ENCODE peak calls at places on chromosomes 6 and 20, in nine cellular contexts. One of them, this sample, is unnamed.

GRCh38 chr6:7991992-7992815 is 72.0 kb downstream of the BLOC1S5 start:
- DNase-seq in fibroblast of pulmonary artery: peak
- DNase-seq in HAP-1: no peak
- DNase-seq in testis: no peak
- DNase-seq in CD8-positive, alpha-beta memory T cell: no peak
- DNase-seq in psoas muscle: no peak
- DNase-seq in astrocyte of the spinal cord: peak
- DNase-seq in BJ: no peak
- DNase-seq in epithelial cell of esophagus: peak
- DNase-seq in this sample: peak

GRCh38 chr20:62740286-62741141 is 31.9 kb downstream of the NTSR1 start:
- DNase-seq in fibroblast of pulmonary artery: peak
- DNase-seq in HAP-1: no peak
- DNase-seq in testis: no peak
- DNase-seq in CD8-positive, alpha-beta memory T cell: peak
- DNase-seq in psoas muscle: peak
- DNase-seq in astrocyte of the spinal cord: peak
- DNase-seq in BJ: peak
- DNase-seq in epithelial cell of esophagus: peak
- DNase-seq in this sample: peak

GRCh38 chr6:34990971-34991560 is 102.0 kb downstream of the ANKS1A start:
- DNase-seq in fibroblast of pulmonary artery: peak
- DNase-seq in HAP-1: no peak
- DNase-seq in testis: no peak
- DNase-seq in CD8-positive, alpha-beta memory T cell: no peak
- DNase-seq in psoas muscle: no peak
- DNase-seq in astrocyte of the spinal cord: peak
- DNase-seq in BJ: no peak
- DNase-seq in epithelial cell of esophagus: peak
- DNase-seq in this sample: peak

GRCh38 chr6:22838346-22838745 is 269.0 kb downstream of the HDGFL1 start:
- DNase-seq in fibroblast of pulmonary artery: no peak
- DNase-seq in HAP-1: no peak
- DNase-seq in testis: no peak
- DNase-seq in CD8-positive, alpha-beta memory T cell: no peak
- DNase-seq in psoas muscle: no peak
- DNase-seq in astrocyte of the spinal cord: peak
- DNase-seq in BJ: no peak
- DNase-seq in epithelial cell of esophagus: no peak
- DNase-seq in this sample: no peak

GRCh38 chr20:54176610-54177009 is 2.8 kb upstream of the CYP24A1 start:
- DNase-seq in fibroblast of pulmonary artery: no peak
- DNase-seq in HAP-1: no peak
- DNase-seq in testis: no peak
- DNase-seq in CD8-positive, alpha-beta memory T cell: no peak
- DNase-seq in psoas muscle: no peak
- DNase-seq in astrocyte of the spinal cord: no peak
- DNase-seq in BJ: no peak
- DNase-seq in epithelial cell of esophagus: peak
- DNase-seq in this sample: no peak

GRCh38 chr20:17835240-17835940 is 133.2 kb downstream of the SNX5 start:
- DNase-seq in fibroblast of pulmonary artery: peak
- DNase-seq in HAP-1: no peak
- DNase-seq in testis: no peak
- DNase-seq in CD8-positive, alpha-beta memory T cell: no peak
- DNase-seq in psoas muscle: peak
- DNase-seq in astrocyte of the spinal cord: peak
- DNase-seq in BJ: no peak
- DNase-seq in epithelial cell of esophagus: peak
- DNase-seq in this sample: peak

GRCh38 chr20:4295226-4295625 is 279.9 kb upstream of the RNF24 start:
- DNase-seq in fibroblast of pulmonary artery: no peak
- DNase-seq in HAP-1: no peak
- DNase-seq in testis: no peak
- DNase-seq in CD8-positive, alpha-beta memory T cell: no peak
- DNase-seq in psoas muscle: no peak
- DNase-seq in astrocyte of the spinal cord: no peak
- DNase-seq in BJ: no peak
- DNase-seq in epithelial cell of esophagus: no peak
- DNase-seq in this sample: no peak

GRCh38 chr6:31350973-31351733 is 5.8 kb downstream of the HLA-B start:
- DNase-seq in fibroblast of pulmonary artery: no peak
- DNase-seq in HAP-1: no peak
- DNase-seq in testis: no peak
- DNase-seq in CD8-positive, alpha-beta memory T cell: no peak
- DNase-seq in psoas muscle: no peak
- DNase-seq in astrocyte of the spinal cord: no peak
- DNase-seq in BJ: no peak
- DNase-seq in epithelial cell of esophagus: no peak
- DNase-seq in this sample: no peak

GRCh38 chr6:16179970-16180431 is 51.1 kb downstream of the MYLIP start:
- DNase-seq in fibroblast of pulmonary artery: no peak
- DNase-seq in HAP-1: no peak
- DNase-seq in testis: peak
- DNase-seq in CD8-positive, alpha-beta memory T cell: peak
- DNase-seq in psoas muscle: no peak
- DNase-seq in astrocyte of the spinal cord: no peak
- DNase-seq in BJ: no peak
- DNase-seq in epithelial cell of esophagus: no peak
- DNase-seq in this sample: no peak

GRCh38 chr6:137043710-137044365 is 927 bp downstream of the IL20RA start:
- DNase-seq in fibroblast of pulmonary artery: peak
- DNase-seq in HAP-1: peak
- DNase-seq in testis: peak
- DNase-seq in CD8-positive, alpha-beta memory T cell: no peak
- DNase-seq in psoas muscle: peak
- DNase-seq in astrocyte of the spinal cord: peak
- DNase-seq in BJ: no peak
- DNase-seq in epithelial cell of esophagus: peak
- DNase-seq in this sample: no peak

GRCh38 chr6:43579171-43579570 is 3.2 kb downstream of the POLH start:
- DNase-seq in fibroblast of pulmonary artery: no peak
- DNase-seq in HAP-1: no peak
- DNase-seq in testis: no peak
- DNase-seq in CD8-positive, alpha-beta memory T cell: no peak
- DNase-seq in psoas muscle: no peak
- DNase-seq in astrocyte of the spinal cord: no peak
- DNase-seq in BJ: no peak
- DNase-seq in epithelial cell of esophagus: peak
- DNase-seq in this sample: no peak

GRCh38 chr6:31352497-31353368 is 4.2 kb downstream of the HLA-B start:
- DNase-seq in fibroblast of pulmonary artery: no peak
- DNase-seq in HAP-1: no peak
- DNase-seq in testis: no peak
- DNase-seq in CD8-positive, alpha-beta memory T cell: no peak
- DNase-seq in psoas muscle: no peak
- DNase-seq in astrocyte of the spinal cord: no peak
- DNase-seq in BJ: no peak
- DNase-seq in epithelial cell of esophagus: no peak
- DNase-seq in this sample: no peak

GRCh38 chr6:151389640-151390275 is 1.6 kb downstream of the ZBTB2 start:
- DNase-seq in fibroblast of pulmonary artery: peak
- DNase-seq in HAP-1: peak
- DNase-seq in testis: peak
- DNase-seq in CD8-positive, alpha-beta memory T cell: peak
- DNase-seq in psoas muscle: peak
- DNase-seq in astrocyte of the spinal cord: peak
- DNase-seq in BJ: peak
- DNase-seq in epithelial cell of esophagus: peak
- DNase-seq in this sample: peak

GRCh38 chr6:165804331-165805066 is 141.5 kb upstream of the PDE10A start:
- DNase-seq in fibroblast of pulmonary artery: peak
- DNase-seq in HAP-1: no peak
- DNase-seq in testis: peak
- DNase-seq in CD8-positive, alpha-beta memory T cell: no peak
- DNase-seq in psoas muscle: no peak
- DNase-seq in astrocyte of the spinal cord: no peak
- DNase-seq in BJ: no peak
- DNase-seq in epithelial cell of esophagus: no peak
- DNase-seq in this sample: no peak

GRCh38 chr6:165805604-165806003 is 142.6 kb upstream of the PDE10A start:
- DNase-seq in fibroblast of pulmonary artery: no peak
- DNase-seq in HAP-1: no peak
- DNase-seq in testis: no peak
- DNase-seq in CD8-positive, alpha-beta memory T cell: no peak
- DNase-seq in psoas muscle: no peak
- DNase-seq in astrocyte of the spinal cord: no peak
- DNase-seq in BJ: no peak
- DNase-seq in epithelial cell of esophagus: no peak
- DNase-seq in this sample: no peak

GRCh38 chr6:165806126-165806810 is 143.2 kb upstream of the PDE10A start:
- DNase-seq in fibroblast of pulmonary artery: no peak
- DNase-seq in HAP-1: no peak
- DNase-seq in testis: no peak
- DNase-seq in CD8-positive, alpha-beta memory T cell: no peak
- DNase-seq in psoas muscle: no peak
- DNase-seq in astrocyte of the spinal cord: no peak
- DNase-seq in BJ: no peak
- DNase-seq in epithelial cell of esophagus: no peak
- DNase-seq in this sample: no peak

GRCh38 chr6:165807249-165807951 is 144.4 kb upstream of the PDE10A start:
- DNase-seq in fibroblast of pulmonary artery: no peak
- DNase-seq in HAP-1: peak
- DNase-seq in testis: no peak
- DNase-seq in CD8-positive, alpha-beta memory T cell: no peak
- DNase-seq in psoas muscle: no peak
- DNase-seq in astrocyte of the spinal cord: no peak
- DNase-seq in BJ: no peak
- DNase-seq in epithelial cell of esophagus: no peak
- DNase-seq in this sample: no peak

DNA sequence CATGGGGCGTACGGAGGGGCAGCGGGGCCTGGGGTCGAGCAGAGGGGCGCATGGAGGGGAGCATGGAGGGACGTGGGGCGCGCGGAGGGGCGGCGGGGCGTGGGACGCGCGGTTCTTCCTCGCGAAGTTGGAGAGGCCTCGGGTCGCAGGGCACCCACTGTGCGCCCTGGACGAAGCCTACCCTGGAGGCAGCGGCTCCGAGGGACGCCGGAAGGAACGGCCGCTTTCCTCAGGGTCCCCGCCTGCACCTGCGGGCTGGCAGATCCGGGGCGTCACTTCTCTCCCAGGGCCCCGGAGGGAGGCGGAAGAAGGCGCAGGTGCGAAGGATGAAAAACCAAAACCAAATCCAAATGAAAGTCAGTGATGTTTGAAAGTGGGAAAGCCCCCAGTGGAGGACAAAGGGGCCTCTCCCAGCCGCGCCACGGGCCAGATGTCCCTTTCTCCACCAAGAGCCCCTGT is 142.1 kb upstream of the PDE10A start:
- DNase-seq in fibroblast of pulmonary artery: no peak
- DNase-seq in HAP-1: no peak
- DNase-seq in testis: no peak
- DNase-seq in CD8-positive, alpha-beta memory T cell: no peak
- DNase-seq in psoas muscle: no peak
- DNase-seq in astrocyte of the spinal cord: no peak
- DNase-seq in BJ: no peak
- DNase-seq in epithelial cell of esophagus: no peak
- DNase-seq in this sample: no peak
- H3K4me3 ChIP-seq in fibroblast of pulmonary artery: peak
- H3K4me3 ChIP-seq in HAP-1: no peak
- H3K4me3 ChIP-seq in testis: peak
- H3K4me3 ChIP-seq in CD8-positive, alpha-beta memory T cell: no peak
- H3K4me3 ChIP-seq in psoas muscle: peak
- H3K4me3 ChIP-seq in astrocyte of the spinal cord: no peak
- H3K4me3 ChIP-seq in BJ: no peak
- H3K4me3 ChIP-seq in epithelial cell of esophagus: no peak
- H3K4me3 ChIP-seq in this sample: peak

DNA sequence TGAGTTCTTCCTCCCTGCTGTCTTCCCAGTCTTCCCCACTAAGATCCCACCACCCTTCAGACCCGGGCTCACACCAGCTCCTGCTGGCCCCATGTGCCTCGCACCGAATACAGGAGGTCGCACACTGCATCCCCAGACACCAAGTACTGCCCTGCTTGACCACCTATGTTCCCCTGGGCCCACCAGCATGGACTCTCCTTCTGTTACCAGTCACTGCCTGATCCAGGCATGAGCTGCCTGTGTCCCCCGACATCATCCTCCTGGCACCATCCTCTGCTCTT is 285.3 kb upstream of the TAB2 start:
- DNase-seq in fibroblast of pulmonary artery: no peak
- DNase-seq in HAP-1: no peak
- DNase-seq in testis: no peak
- DNase-seq in CD8-positive, alpha-beta memory T cell: no peak
- DNase-seq in psoas muscle: no peak
- DNase-seq in astrocyte of the spinal cord: no peak
- DNase-seq in BJ: no peak
- DNase-seq in epithelial cell of esophagus: no peak
- DNase-seq in this sample: no peak
- H3K4me3 ChIP-seq in fibroblast of pulmonary artery: peak
- H3K4me3 ChIP-seq in HAP-1: no peak
- H3K4me3 ChIP-seq in testis: no peak
- H3K4me3 ChIP-seq in CD8-positive, alpha-beta memory T cell: no peak
- H3K4me3 ChIP-seq in psoas muscle: no peak
- H3K4me3 ChIP-seq in astrocyte of the spinal cord: peak
- H3K4me3 ChIP-seq in BJ: no peak
- H3K4me3 ChIP-seq in epithelial cell of esophagus: no peak
- H3K4me3 ChIP-seq in this sample: no peak

DNA sequence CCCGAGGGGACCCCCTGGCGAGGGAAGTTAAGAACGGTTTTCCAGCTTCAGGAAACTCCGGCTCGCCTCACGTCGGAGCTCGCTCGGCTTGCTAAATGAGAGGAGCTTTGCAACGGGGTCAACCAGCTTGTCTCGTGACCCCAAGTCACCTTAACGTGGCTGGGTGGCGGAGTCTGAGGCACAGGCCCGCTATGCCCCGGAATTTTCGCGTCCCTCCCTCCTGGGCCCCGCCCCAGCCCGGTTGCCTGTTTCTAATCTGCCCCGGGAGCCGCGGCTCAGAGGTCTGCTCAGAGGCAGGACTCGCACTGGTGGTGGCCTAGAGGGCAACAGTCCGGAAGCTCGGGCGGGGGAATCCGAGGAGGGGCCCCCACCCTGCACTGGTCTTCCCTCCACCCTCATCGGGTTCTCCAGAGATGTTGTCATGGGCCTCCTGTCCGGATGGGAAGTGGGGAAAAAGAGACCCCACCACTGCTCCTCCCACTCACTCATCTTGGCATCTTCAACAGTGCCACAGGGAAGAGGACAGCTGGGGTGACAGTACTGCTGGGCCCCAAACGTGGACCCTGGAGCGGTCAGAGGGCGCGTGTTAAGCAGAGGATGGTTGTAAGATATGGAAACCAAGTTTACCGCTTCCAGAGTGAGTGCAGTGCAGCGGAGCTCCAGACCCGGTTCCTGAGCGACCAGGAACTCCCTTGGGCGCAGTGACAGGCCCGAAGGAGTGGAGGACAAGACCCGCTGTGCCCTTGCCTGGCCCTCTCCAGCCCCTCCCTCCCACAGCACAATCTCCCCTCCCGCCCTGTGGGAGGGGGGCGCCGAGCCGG is 3.4 kb downstream of the NR2E1 start:
- DNase-seq in fibroblast of pulmonary artery: no peak
- DNase-seq in HAP-1: no peak
- DNase-seq in testis: no peak
- DNase-seq in CD8-positive, alpha-beta memory T cell: no peak
- DNase-seq in psoas muscle: no peak
- DNase-seq in astrocyte of the spinal cord: no peak
- DNase-seq in BJ: no peak
- DNase-seq in epithelial cell of esophagus: no peak
- DNase-seq in this sample: no peak
- H3K4me3 ChIP-seq in fibroblast of pulmonary artery: no peak
- H3K4me3 ChIP-seq in HAP-1: no peak
- H3K4me3 ChIP-seq in testis: no peak
- H3K4me3 ChIP-seq in CD8-positive, alpha-beta memory T cell: peak
- H3K4me3 ChIP-seq in psoas muscle: peak
- H3K4me3 ChIP-seq in astrocyte of the spinal cord: no peak
- H3K4me3 ChIP-seq in BJ: no peak
- H3K4me3 ChIP-seq in epithelial cell of esophagus: no peak
- H3K4me3 ChIP-seq in this sample: no peak

GRCh38 chr20:37519508-37520416 is 1.3 kb upstream of the NNAT start:
- DNase-seq in fibroblast of pulmonary artery: no peak
- DNase-seq in HAP-1: peak
- DNase-seq in testis: no peak
- DNase-seq in CD8-positive, alpha-beta memory T cell: no peak
- DNase-seq in psoas muscle: peak
- DNase-seq in astrocyte of the spinal cord: peak
- DNase-seq in BJ: no peak
- DNase-seq in epithelial cell of esophagus: no peak
- DNase-seq in this sample: no peak
- H3K4me3 ChIP-seq in fibroblast of pulmonary artery: no peak
- H3K4me3 ChIP-seq in HAP-1: no peak
- H3K4me3 ChIP-seq in testis: peak
- H3K4me3 ChIP-seq in CD8-positive, alpha-beta memory T cell: no peak
- H3K4me3 ChIP-seq in psoas muscle: peak
- H3K4me3 ChIP-seq in astrocyte of the spinal cord: no peak
- H3K4me3 ChIP-seq in BJ: no peak
- H3K4me3 ChIP-seq in epithelial cell of esophagus: no peak
- H3K4me3 ChIP-seq in this sample: no peak

This sample was measured in skeletal muscle cell.